ENCODE peak calls at places on chromosomes 16 and 17, in ten cellular contexts. E is thoracic aorta; R is activated gamma-delta T cell treated with anti-CD3 and anti-CD28 coated beads, Interleukin-2, amount 50 U/mL, for 16 hours; D is Kasumi-1; F is HuH-7.5; Y is A549; H is GM23338; Z is GM04504; B is caudate nucleus; Q is erythroblast. S is an unnamed sample.
A peak's percentile ranks its signal among the peaks of the same experiment; 100 is the strongest.

GRCh38 chr16:75616541-75617010 is 6.5 kb downstream of the ADAT1 start:
- DNase-seq in F (no peak), R (no peak), E (no peak), Q (no peak), Y (no peak), H (no peak), B (no peak), D (no peak), Z (no peak), S (no peak)

GRCh38 chr16:10961231-10961630 is 16.9 kb downstream of the CLEC16A start:
- DNase-seq in B (no peak), Y (no peak), F (no peak), E (peak; percentile 63), Z (peak; percentile 70), D (no peak), H (no peak), R (no peak), Q (no peak), S (peak; percentile 39)

GRCh38 chr16:11038777-11039176 is 94.4 kb downstream of the CLEC16A start:
- DNase-seq in E (no peak), B (no peak), D (no peak), Q (no peak), F (no peak), R (no peak), Z (no peak), H (no peak), Y (no peak), S (no peak)

GRCh38 chr16:88924834-88925539 is 52.0 kb downstream of the CBFA2T3 start:
- DNase-seq in H (peak; percentile 64), F (peak; percentile 95), Y (peak; percentile 61), B (peak; percentile 31), Z (peak; percentile 73), E (no peak), D (peak; percentile 81), R (no peak), Q (no peak), S (peak; percentile 5)

GRCh38 chr17:72604518-72604917 is 483.7 kb downstream of the SOX9 start:
- DNase-seq in D (no peak), R (no peak), B (no peak), Y (no peak), E (no peak), H (no peak), F (no peak), Q (no peak), Z (no peak), S (no peak)

GRCh38 chr16:48913384-48913783 is 303.4 kb upstream of the N4BP1 start:
- DNase-seq in Z (no peak), Y (no peak), F (no peak), R (no peak), E (no peak), B (no peak), D (no peak), Q (no peak), H (no peak), S (no peak)

GRCh38 chr17:51657224-51657623 is 396.9 kb downstream of the UTP18 start:
- DNase-seq in B (no peak), Z (no peak), E (no peak), R (no peak), Q (no peak), Y (no peak), D (no peak), H (no peak), F (no peak), S (no peak)

GRCh38 chr17:79750650-79751545 is 20.2 kb downstream of the ENPP7 start:
- DNase-seq in F (no peak), Y (peak; percentile 37), D (no peak), R (no peak), B (no peak), H (no peak), Q (no peak), E (no peak), Z (no peak), S (no peak)

GRCh38 chr16:12295395-12295794 is 318.9 kb downstream of the SNX29 start:
- DNase-seq in R (no peak), Z (no peak), Y (no peak), B (no peak), E (no peak), Q (no peak), F (no peak), H (no peak), D (no peak), S (no peak)

GRCh38 chr17:72192409-72193192 is 71.8 kb downstream of the SOX9 start:
- DNase-seq in F (no peak), Y (peak; percentile 18), Q (no peak), Z (peak; percentile 48), E (no peak), D (no peak), R (no peak), B (no peak), H (no peak), S (no peak)

GRCh38 chr17:68290268-68290954 is 516 bp downstream of the SLC16A6 start:
- DNase-seq in E (no peak), Z (no peak), Q (peak; percentile 34), D (peak; percentile 37), B (no peak), R (peak; percentile 34), F (peak; percentile 59), H (peak; percentile 74), Y (no peak), S (no peak)

GRCh38 chr16:84247844-84248243 is 8.0 kb upstream of the KCNG4 start:
- DNase-seq in F (no peak), Y (no peak), H (no peak), E (no peak), B (no peak), D (no peak), R (no peak), Z (peak; percentile 24), Q (no peak), S (no peak)

GRCh38 chr17:28563475-28563874 is 7.8 kb downstream of the PIGS start:
- DNase-seq in F (no peak), R (no peak), B (no peak), D (no peak), E (no peak), Q (no peak), Z (no peak), Y (peak; percentile 60), H (no peak), S (peak; percentile 81)

GRCh38 chr16:68311316-68311620 is 449 bp downstream of the PRMT7 start:
- DNase-seq in Q (no peak), H (peak; percentile 60), E (no peak), B (no peak), Z (no peak), F (no peak), R (peak; percentile 38), Y (no peak), D (no peak), S (no peak)

GRCh38 chr16:84339316-84339715 is 29.0 kb upstream of the ATP2C2 start:
- DNase-seq in F (no peak), Q (no peak), B (no peak), R (no peak), D (no peak), E (no peak), Z (no peak), Y (no peak), H (no peak), S (no peak)

GRCh38 chr17:45038771-45039634 is 12.4 kb downstream of the DCAKD start:
- DNase-seq in Z (no peak), D (no peak), F (no peak), Y (no peak), R (no peak), B (no peak), H (no peak), E (no peak), Q (no peak), S (no peak)

GRCh38 chr17:36816214-36816613 is 121.1 kb upstream of the LHX1 start:
- DNase-seq in R (no peak), B (no peak), Z (no peak), D (no peak), Q (no peak), H (no peak), Y (no peak), E (no peak), F (no peak), S (no peak)

GRCh38 chr17:73663614-73664013 is 19.4 kb upstream of the SDK2 start:
- DNase-seq in D (no peak), B (no peak), H (no peak), Q (no peak), E (no peak), R (no peak), Y (no peak), F (no peak), Z (no peak), S (no peak)

GRCh38 chr16:50671644-50672260 is 9.4 kb downstream of the SNX20 start:
- DNase-seq in F (peak; percentile 39), E (no peak), Q (peak; percentile 54), Z (peak; percentile 4), B (no peak), H (peak; percentile 64), D (peak; percentile 67), R (no peak), Y (peak; percentile 62), S (no peak)

GRCh38 chr17:48611681-48612455 is 1.1 kb upstream of the HOXB7 start:
- DNase-seq in H (peak; percentile 72), B (no peak), Y (peak; percentile 71), D (no peak), F (no peak), Z (peak; percentile 28), Q (no peak), E (no peak), R (no peak), S (no peak)